ENCODE peak calls at places on chromosomes 12 and 14, in ten cellular contexts. T is dorsolateral prefrontal cortex, W is A549, K is BJ, O is lower leg skin, B is transverse colon, P is stomach, S is Peyer's patch, Z is GM06990, H is fibroblast of mammary gland. G is an unnamed sample.

GRCh38 chr12:124809878-124810277 is 53.8 kb downstream of the SCARB1 start:
- DNase-seq in K (no peak), H (peak), T (no peak), P (no peak), Z (no peak), O (no peak), B (no peak), W (no peak), S (no peak), G (no peak)

GRCh38 chr12:45974883-45975282 is 15.5 kb downstream of the SCAF11 start:
- DNase-seq in K (no peak), P (no peak), Z (no peak), B (no peak), O (no peak), H (no peak), T (no peak), S (no peak), W (no peak), G (no peak)

GRCh38 chr14:20306079-20306423 is 300 bp upstream of the TTC5 start:
- DNase-seq in Z (no peak), T (no peak), K (no peak), P (no peak), B (no peak), S (no peak), H (no peak), O (no peak), W (no peak), G (no peak)

GRCh38 chr12:91387461-91388134 is 205.0 kb upstream of the DCN start:
- DNase-seq in Z (no peak), O (no peak), T (no peak), H (no peak), K (no peak), W (no peak), B (no peak), S (no peak), P (no peak), G (no peak)

GRCh38 chr14:88552859-88553258 is 1.9 kb downstream of the PTPN21 start:
- DNase-seq in S (no peak), Z (no peak), K (no peak), H (no peak), P (no peak), W (no peak), O (no peak), T (no peak), B (no peak), G (no peak)

GRCh38 chr12:92987846-92988621 is 58.9 kb upstream of the EEA1 start:
- DNase-seq in Z (peak), H (no peak), S (peak), O (no peak), W (no peak), K (no peak), P (no peak), B (peak), T (no peak), G (no peak)

GRCh38 chr12:108126990-108127468 is 2.1 kb upstream of the WSCD2 start:
- DNase-seq in K (no peak), P (no peak), W (no peak), H (no peak), O (no peak), S (no peak), B (no peak), T (no peak), Z (no peak), G (no peak)

GRCh38 chr12:33942172-33942571 is 80.1 kb upstream of the ALG10 start:
- DNase-seq in O (no peak), S (no peak), W (no peak), Z (no peak), B (no peak), T (no peak), P (no peak), H (no peak), K (no peak), G (no peak)

GRCh38 chr12:51090705-51091229 is 7.4 kb upstream of the CSRNP2 start:
- DNase-seq in H (no peak), W (no peak), B (peak), Z (no peak), S (no peak), O (no peak), K (no peak), T (no peak), P (no peak), G (no peak)

GRCh38 chr14:100677152-100677924 is 49.4 kb upstream of the DLK1 start:
- DNase-seq in T (no peak), S (no peak), H (peak), Z (no peak), W (no peak), K (no peak), B (no peak), O (no peak), P (no peak), G (no peak)

GRCh38 chr14:105537580-105538474 is 11.4 kb downstream of the TMEM121 start:
- DNase-seq in P (peak), O (no peak), S (peak), H (no peak), W (no peak), K (no peak), T (no peak), Z (no peak), B (peak), G (no peak)

GRCh38 chr14:95611293-95611880 is 74.8 kb upstream of the TCL1B start:
- DNase-seq in S (no peak), O (no peak), K (no peak), B (no peak), Z (no peak), W (no peak), T (no peak), H (no peak), P (no peak), G (no peak)

GRCh38 chr14:67269338-67270060 is 28.3 kb downstream of the PALS1 start:
- DNase-seq in B (no peak), P (no peak), T (no peak), W (no peak), O (no peak), K (peak), H (peak), S (no peak), Z (no peak), G (peak)

DNA sequence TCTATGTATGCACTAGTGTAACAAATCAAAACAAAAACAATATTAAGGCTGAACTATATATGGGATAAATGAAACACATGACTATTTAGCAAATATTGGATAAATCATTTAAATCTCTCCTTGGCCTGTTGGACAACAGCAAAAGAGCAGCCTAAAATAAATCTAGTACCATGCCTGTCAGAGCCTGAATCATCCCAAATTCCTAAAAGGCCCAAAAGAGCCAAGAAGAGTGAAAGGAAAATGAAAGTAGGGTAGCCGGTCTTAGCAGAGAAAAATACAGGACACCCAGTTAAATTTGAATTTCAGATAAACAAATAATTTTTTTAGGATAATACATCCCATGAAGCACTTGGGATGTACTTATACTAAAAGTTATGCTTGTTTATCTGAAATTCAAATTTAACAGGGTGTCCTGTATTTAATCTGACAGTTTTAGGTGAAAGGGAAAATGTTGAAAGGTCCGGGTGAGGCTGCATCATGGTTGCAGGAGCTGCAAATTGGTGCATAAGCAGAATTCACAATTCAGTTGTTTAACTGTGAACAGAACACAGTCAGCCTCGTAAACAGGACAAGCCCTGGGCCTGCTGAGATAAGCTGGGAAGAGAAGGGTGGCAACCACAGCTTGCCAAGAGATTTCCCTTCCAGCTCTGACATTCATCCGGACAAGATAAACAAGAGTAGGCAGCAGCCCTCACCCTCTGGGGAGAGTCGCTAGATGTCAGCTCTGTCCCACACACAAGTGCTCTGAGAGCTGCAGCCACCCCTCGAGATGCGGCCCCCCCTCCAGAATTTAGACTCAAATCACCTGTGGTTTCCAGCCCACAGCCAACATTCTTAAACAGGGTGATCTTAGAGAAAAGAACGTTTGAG is 30.3 kb downstream of the DMAC2L start:
- DNase-seq in S (peak), B (peak), T (peak), Z (peak), P (no peak), H (peak), K (peak), O (peak), W (peak), G (peak)
- H3K4me3 ChIP-seq in S (no peak), B (no peak), T (no peak), Z (no peak), P (peak), H (peak), K (peak), O (no peak), W (no peak), G (peak)

DNA sequence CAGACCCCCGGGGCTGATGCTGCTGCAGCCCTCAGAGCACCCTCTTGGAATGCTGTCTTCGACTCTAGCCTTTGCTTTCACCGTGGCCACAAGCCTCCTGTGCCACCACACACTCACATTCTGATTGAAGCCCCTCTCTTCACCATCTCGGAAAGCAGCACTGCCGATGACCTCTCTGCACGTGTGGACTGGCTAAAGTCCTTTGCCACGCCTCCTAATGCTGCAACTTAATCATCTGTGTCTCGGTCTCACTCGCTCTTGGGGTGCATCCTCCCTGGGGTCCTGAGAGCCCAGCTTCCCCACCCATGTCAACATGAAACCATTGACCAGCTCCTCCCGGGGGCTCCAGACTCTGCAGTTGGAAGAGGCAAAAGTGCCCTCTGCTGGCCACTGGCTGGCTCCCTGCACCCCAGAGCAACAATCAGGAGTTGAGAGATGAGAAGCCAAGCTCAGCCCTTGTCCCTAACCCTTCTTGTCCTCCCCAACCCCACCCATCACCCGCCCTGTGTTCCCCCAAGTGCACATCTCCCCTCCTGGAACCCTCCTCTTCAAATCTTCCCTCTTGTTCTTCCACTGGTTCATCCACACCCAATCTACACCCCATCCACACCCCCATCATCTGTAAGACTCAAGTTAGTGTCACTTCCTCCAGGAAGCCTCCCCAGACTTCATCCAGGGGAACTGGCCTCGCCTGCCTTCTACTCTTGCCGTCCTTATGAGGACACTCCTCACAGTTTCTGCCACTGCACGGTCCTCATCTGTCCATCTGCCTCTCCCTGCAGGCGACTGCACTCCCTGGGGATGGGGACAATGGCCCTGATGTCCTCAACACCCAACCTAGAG is 23.6 kb upstream of the FAM181A start:
- DNase-seq in P (peak), H (no peak), T (no peak), B (no peak), Z (no peak), W (peak), K (no peak), O (no peak), S (no peak), G (no peak)
- TF ChIP-seq CTCF in P (no peak), H (peak), T (peak), B (no peak), Z (peak), W (peak), K (peak), O (no peak), S (no peak), G (peak)

GRCh38 chr12:64612843-64613242 is 2.5 kb downstream of the RASSF3 start:
- DNase-seq in B (no peak), H (no peak), P (no peak), O (no peak), Z (no peak), K (no peak), S (no peak), W (no peak), T (no peak), G (no peak)
- H3K4me3 ChIP-seq in B (no peak), H (no peak), P (peak), O (no peak), Z (peak), K (no peak), S (peak), W (no peak), T (no peak), G (no peak)

GRCh38 chr12:24697295-24697694 is 251.6 kb downstream of the BCAT1 start:
- DNase-seq in K (no peak), W (no peak), H (no peak), P (no peak), S (no peak), T (no peak), O (no peak), B (no peak), Z (no peak), G (no peak)

GRCh38 chr12:24696800-24697199 is 252.1 kb downstream of the BCAT1 start:
- DNase-seq in P (no peak), H (no peak), Z (no peak), S (no peak), B (no peak), W (no peak), T (no peak), K (no peak), O (no peak), G (no peak)

GRCh38 chr12:24695657-24696329 is 253.1 kb downstream of the BCAT1 start:
- DNase-seq in Z (no peak), B (no peak), T (no peak), S (no peak), H (peak), W (no peak), K (no peak), P (no peak), O (no peak), G (no peak)

GRCh38 chr12:24697769-24698168 is 251.1 kb downstream of the BCAT1 start:
- DNase-seq in B (no peak), K (no peak), Z (no peak), H (no peak), W (no peak), T (no peak), O (no peak), S (no peak), P (no peak), G (no peak)

DNA sequence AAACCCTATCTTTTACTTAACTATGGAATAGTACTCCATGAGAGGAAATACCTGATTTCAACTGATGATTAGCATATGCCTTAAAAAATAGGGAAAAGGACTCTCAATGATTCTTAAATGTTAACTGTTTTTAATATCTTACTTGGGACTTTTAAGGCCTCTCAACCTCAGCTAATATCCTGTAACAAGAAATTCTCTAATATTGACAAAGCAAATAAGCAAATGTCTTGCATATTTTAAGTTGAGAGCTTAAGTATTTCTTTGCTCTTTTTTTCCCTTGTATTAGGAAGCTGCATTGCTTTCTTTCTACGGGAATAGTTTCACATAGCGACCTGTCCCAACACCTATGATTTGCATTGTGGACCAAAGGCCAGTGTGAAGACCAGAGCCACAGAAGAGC is 249.9 kb downstream of the BCAT1 start:
- DNase-seq in T (no peak), Z (no peak), S (no peak), O (no peak), B (no peak), P (no peak), H (no peak), W (no peak), K (no peak), G (no peak)
- TF ChIP-seq CTCF in T (no peak), Z (no peak), S (no peak), O (no peak), B (no peak), P (no peak), H (no peak), W (no peak), K (no peak), G (no peak)